ENCODE peak calls at places on chromosomes 1 and 21, in seven cellular contexts. L is heart left ventricle, G is GM23338, F is Peyer's patch, X is left ventricle myocardium inferior, D is prostate gland, C is IMR-90. J is an unnamed sample.
A peak's percentile ranks its signal among the peaks of the same experiment; 100 is the strongest.

GRCh38 chr21:45215214-45215613 is 72.5 kb downstream of the POFUT2 start:
- DNase-seq in D (no peak), G (no peak), F (no peak), L (no peak), C (no peak), X (no peak), J (no peak)

GRCh38 chr21:45383615-45384201 is 21.3 kb upstream of the COL18A1 start:
- DNase-seq in C (no peak), G (peak; percentile 75), L (peak; percentile 16), D (no peak), X (peak; percentile 12), F (no peak), J (peak; percentile 4)

GRCh38 chr1:68442822-68443556 is 6.8 kb downstream of the RPE65 start:
- DNase-seq in F (no peak), X (no peak), D (no peak), G (peak; percentile 74), L (no peak), C (peak; percentile 82), J (no peak)

GRCh38 chr1:44545961-44546360 is 128.3 kb downstream of the TMEM53 start:
- DNase-seq in X (no peak), G (no peak), L (no peak), F (no peak), D (no peak), C (no peak), J (no peak)

GRCh38 chr1:201414051-201414738 is 7.3 kb downstream of the TNNI1 start:
- DNase-seq in L (no peak), X (no peak), D (no peak), G (no peak), C (no peak), F (no peak), J (no peak)

GRCh38 chr1:31955917-31956736 is 18.0 kb upstream of the PTP4A2 start:
- DNase-seq in D (peak; percentile 78), L (peak; percentile 78), C (peak; percentile 100), X (peak; percentile 61), G (peak; percentile 68), F (peak; percentile 81), J (peak; percentile 90)

GRCh38 chr1:22142315-22143064 is 407 bp downstream of the WNT4 start:
- DNase-seq in C (no peak), G (peak; percentile 65), F (no peak), D (peak; percentile 42), X (no peak), L (no peak), J (peak; percentile 68)

GRCh38 chr1:41700581-41700980 is 216.1 kb upstream of the EDN2 start:
- DNase-seq in F (no peak), G (no peak), L (no peak), C (no peak), X (no peak), D (no peak), J (no peak)

GRCh38 chr1:193988885-193989284 is 802.5 kb upstream of the B3GALT2 start:
- DNase-seq in G (no peak), L (no peak), D (no peak), X (no peak), C (no peak), F (no peak), J (no peak)

GRCh38 chr1:29033829-29034466 is 89.8 kb downstream of the TMEM200B start:
- DNase-seq in G (peak; percentile 58), F (no peak), C (peak; percentile 56), L (no peak), X (no peak), D (no peak), J (no peak)

GRCh38 chr1:8408151-8408839 is 90.4 kb downstream of the SLC45A1 start:
- DNase-seq in L (peak; percentile 81), C (peak; percentile 84), X (peak; percentile 66), D (peak; percentile 86), F (peak; percentile 28), G (peak; percentile 53), J (peak; percentile 76)

GRCh38 chr1:189775343-189775742 is 702.3 kb downstream of the BRINP3 start:
- DNase-seq in G (no peak), C (peak; percentile 97), X (no peak), D (no peak), L (no peak), F (no peak), J (no peak)

DNA sequence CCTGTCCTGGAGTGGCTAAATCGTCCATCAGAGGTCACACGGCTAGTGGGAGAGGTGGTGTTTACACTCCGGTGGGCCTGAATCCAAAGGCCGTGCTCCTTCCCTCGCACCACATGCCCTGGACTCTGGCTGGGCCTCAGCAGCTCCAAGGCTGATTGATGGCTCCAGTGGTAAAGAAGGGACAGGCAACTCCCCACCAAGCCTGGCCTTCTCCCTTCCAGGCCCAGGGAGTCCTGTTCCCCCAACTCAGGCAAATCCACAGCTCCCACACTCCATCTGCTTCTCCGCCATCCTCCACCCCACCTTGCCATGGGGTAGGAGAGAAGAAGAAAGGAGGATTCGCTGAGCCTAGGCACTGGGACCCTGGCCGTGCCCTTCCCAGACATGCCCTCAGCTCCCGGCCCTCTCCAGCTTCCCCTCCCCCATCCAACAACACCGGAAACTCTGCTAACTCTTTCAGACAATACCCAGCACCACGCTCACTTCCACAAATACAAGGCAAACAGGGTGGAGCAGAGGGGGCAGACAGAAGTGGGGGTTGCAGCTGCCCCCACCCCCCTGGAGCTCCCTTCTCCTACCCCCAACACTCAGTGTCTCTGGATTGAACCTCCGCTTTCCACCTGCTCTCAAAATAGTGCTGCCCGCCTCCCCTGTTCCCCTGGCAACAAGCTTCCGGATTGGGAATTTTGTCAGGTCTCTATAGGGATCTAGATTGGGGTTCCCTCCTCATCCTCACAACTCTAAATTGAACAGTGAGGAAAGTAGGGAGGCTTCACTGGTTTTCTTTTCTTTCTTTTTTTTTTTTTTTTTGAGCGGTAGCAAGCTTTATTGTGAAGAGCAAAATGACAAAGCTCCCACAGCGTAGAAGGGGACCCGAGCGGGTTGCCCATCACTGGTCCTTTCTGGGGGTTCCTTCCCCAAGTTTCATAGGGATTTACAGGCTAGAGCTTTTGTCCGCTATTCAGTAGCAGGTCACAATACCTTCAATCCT is 10.6 kb downstream of the ARHGEF2 start:
- DNase-seq in X (no peak), F (peak; percentile 60), D (no peak), G (peak; percentile 69), L (peak; percentile 73), C (no peak), J (peak; percentile 75)
- H3K27ac ChIP-seq in X (peak overlapping the region; percentile 99), F (peak overlapping the region; percentile 72), D (peak overlapping the region; percentile 24), G (peak overlapping the region; percentile 78), L (peak overlapping the region; percentile 98), C (peak overlapping the region; percentile 82), J (peak overlapping the region; percentile 96)

DNA sequence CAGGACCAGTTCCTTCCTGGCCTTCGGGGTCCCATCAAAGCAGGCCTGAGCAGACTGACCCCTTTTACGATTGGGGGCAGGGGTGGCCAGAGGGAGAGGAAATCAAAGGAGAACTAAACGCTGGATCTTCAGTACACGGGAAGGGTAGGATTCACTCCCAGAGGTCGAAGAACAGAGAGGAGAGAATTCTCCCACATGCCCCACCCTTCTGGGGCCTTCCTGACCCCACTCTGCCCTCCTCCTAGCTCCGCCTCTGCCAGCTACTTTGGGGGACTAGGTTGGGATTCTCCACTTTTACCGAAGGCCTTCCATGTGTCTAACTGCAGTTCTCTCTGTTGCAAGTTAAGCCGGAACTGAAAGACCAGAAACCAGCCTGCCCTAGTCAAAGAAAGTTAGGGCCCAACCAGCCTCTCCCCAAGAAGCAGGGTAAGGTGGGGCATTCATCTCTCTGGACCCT is 654 bp upstream of the ARHGEF2 start:
- DNase-seq in G (no peak), F (no peak), L (peak; percentile 47), D (no peak), C (peak; percentile 31), X (peak; percentile 46), J (peak; percentile 51)
- H3K4me1 ChIP-seq in G (peaks cover 72% of the 10 kb centered on the region), F (peaks cover 29% of the 10 kb centered on the region), L (peaks cover 40% of the 10 kb centered on the region), D (peaks cover 14% of the 10 kb centered on the region), C (peaks cover 54% of the 10 kb centered on the region), X (peaks cover 99% of the 10 kb centered on the region), J (peaks cover 46% of the 10 kb centered on the region)

GRCh38 chr1:225464851-225465792 is 37.3 kb upstream of the LBR start:
- DNase-seq in F (no peak), C (no peak), D (no peak), G (peak; percentile 75), X (no peak), L (no peak), J (no peak)

GRCh38 chr1:225467193-225468020 is 39.6 kb upstream of the LBR start:
- DNase-seq in X (peak; percentile 71), G (no peak), F (peak; percentile 91), C (no peak), L (peak; percentile 85), D (no peak), J (peak; percentile 70)

GRCh38 chr1:225465793-225466517 is 38.1 kb upstream of the LBR start:
- DNase-seq in G (no peak), L (no peak), C (no peak), X (no peak), D (no peak), F (no peak), J (no peak)

GRCh38 chr1:225468270-225469020 is 40.6 kb upstream of the LBR start:
- DNase-seq in F (no peak), X (no peak), D (no peak), L (no peak), G (no peak), C (no peak), J (no peak)

GRCh38 chr1:225466848-225467192 is 39.0 kb upstream of the LBR start:
- DNase-seq in C (no peak), G (no peak), X (no peak), D (no peak), F (no peak), L (no peak), J (no peak)
- H3K4me3 ChIP-seq in C (no peak overlapping the region), G (no peak overlapping the region), X (peak overlapping the region; percentile 54), D (no peak overlapping the region), F (no peak overlapping the region), L (peak overlapping the region; percentile 52), J (no peak overlapping the region)

GRCh38 chr1:198879711-198880306 is 241.0 kb downstream of the PTPRC start:
- DNase-seq in D (no peak), X (no peak), F (no peak), G (no peak), C (no peak), L (no peak), J (no peak)

GRCh38 chr1:198878566-198878965 is 239.7 kb downstream of the PTPRC start:
- DNase-seq in L (no peak), G (no peak), C (no peak), X (no peak), D (no peak), F (no peak), J (no peak)

GRCh38 chr1:198880818-198881597 is 242.2 kb downstream of the PTPRC start:
- DNase-seq in C (peak; percentile 97), D (no peak), G (no peak), X (no peak), F (no peak), L (no peak), J (no peak)

GRCh38 chr1:198883184-198883583 is 244.3 kb downstream of the PTPRC start:
- DNase-seq in G (no peak), X (no peak), C (no peak), D (no peak), F (no peak), L (no peak), J (no peak)

GRCh38 chr1:198880397-198880796 is 241.6 kb downstream of the PTPRC start:
- DNase-seq in D (no peak), C (peak; percentile 62), G (no peak), F (no peak), L (no peak), X (no peak), J (no peak)
- H3K27ac ChIP-seq in D (no peak overlapping the region), C (peak overlapping the region; percentile 94), G (no peak overlapping the region), F (no peak overlapping the region), L (no peak overlapping the region), X (no peak overlapping the region), J (no peak overlapping the region)

DNA sequence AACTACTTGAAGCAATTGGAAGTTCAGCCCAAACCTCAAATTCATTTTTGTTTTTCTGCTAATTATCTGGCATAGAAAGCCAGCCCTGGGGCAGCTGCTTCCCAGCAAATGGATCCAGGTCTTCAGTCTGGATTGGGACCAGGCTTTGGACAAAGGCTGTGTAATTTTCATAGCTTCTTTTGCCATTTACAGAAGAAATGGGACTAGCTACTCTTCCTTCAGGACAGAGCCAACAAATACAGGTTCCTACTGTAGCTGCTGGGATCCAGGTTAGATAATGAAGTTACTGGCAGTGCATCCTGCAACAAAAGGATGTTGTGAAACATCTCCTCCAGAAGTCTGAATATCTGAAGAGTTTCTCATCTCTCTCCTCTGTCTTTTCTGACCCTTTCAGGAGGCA is 171.5 kb upstream of the CAMK1G start:
- DNase-seq in L (no peak), G (no peak), C (peak; percentile 41), X (no peak), D (no peak), F (no peak), J (no peak)
- H3K4me1 ChIP-seq in L (no peaks in the 10 kb centered on the region), G (peaks cover 9% of the 10 kb centered on the region), C (peaks cover 10% of the 10 kb centered on the region), X (peaks cover 16% of the 10 kb centered on the region), D (no peaks in the 10 kb centered on the region), F (no peaks in the 10 kb centered on the region), J (no peaks in the 10 kb centered on the region)